ENCODE peak calls at places on chromosomes 3 and 15, in seven cellular contexts. F is left ventricle myocardium superior; Q is NCI-H774; U is stimulated activated naive CD8-positive, alpha-beta T cell treated with anti-CD3 and anti-CD28 coated beads, Interleukin-15, Interleukin-2, amounts not matched to agents 100 U/mL and 50 U/mL, for 24 hours; G is LHCN-M2; W is ureter; C is Right ventricle myocardium superior. Y is an unnamed sample.

GRCh38 chr15:66894363-66894762 is 171.0 kb upstream of the SMAD3 start:
- DNase-seq in F (no peak), Q (no peak), U (no peak), G (no peak), W (peak; percentile 1), C (no peak), Y (no peak)

GRCh38 chr3:50212502-50212901 is 7.4 kb downstream of the SLC38A3 start:
- DNase-seq in F (no peak), Q (no peak), U (no peak), G (no peak), W (no peak), C (no peak), Y (no peak)

GRCh38 chr3:16828815-16829214 is 55.9 kb upstream of the PLCL2 start:
- DNase-seq in F (no peak), Q (no peak), U (peak; percentile 49), G (peak; percentile 32), W (no peak), C (no peak), Y (peak; percentile 64)

GRCh38 chr3:197308591-197308990 is 10.2 kb upstream of the DLG1 start:
- DNase-seq in F (no peak), Q (no peak), U (no peak), G (peak; percentile 51), W (no peak), C (no peak), Y (no peak)

GRCh38 chr3:196177567-196177966 is 33.6 kb downstream of the ZDHHC19 start:
- DNase-seq in F (no peak), Q (no peak), U (no peak), G (no peak), W (no peak), C (peak; percentile 21), Y (no peak)

GRCh38 chr15:95284933-95285401 is 1045.5 kb upstream of the NR2F2 start:
- DNase-seq in F (no peak), Q (no peak), U (peak; percentile 10), G (peak; percentile 92), W (no peak), C (no peak), Y (no peak)

GRCh38 chr3:156675744-156676466 is 1.5 kb downstream of the TIPARP start:
- DNase-seq in F (peak; percentile 46), Q (peak; percentile 51), U (peak; percentile 40), G (peak; percentile 94), W (peak; percentile 76), C (peak; percentile 61), Y (peak; percentile 61)

GRCh38 chr3:15523660-15524417 is 2.3 kb upstream of the COLQ start:
- DNase-seq in F (no peak), Q (no peak), U (no peak), G (no peak), W (no peak), C (no peak), Y (no peak)

GRCh38 chr3:9422712-9423424 is 25.5 kb downstream of the SETD5 start:
- DNase-seq in F (no peak), Q (peak; percentile 88), U (no peak), G (peak; percentile 94), W (peak; percentile 94), C (peak; percentile 48), Y (peak; percentile 90)

GRCh38 chr15:48555244-48555804 is 90.2 kb downstream of the FBN1 start:
- DNase-seq in F (no peak), Q (no peak), U (no peak), G (peak; percentile 95), W (no peak), C (no peak), Y (peak; percentile 88)

GRCh38 chr3:8201886-8202285 is 299.7 kb upstream of the LMCD1 start:
- DNase-seq in F (no peak), Q (no peak), U (no peak), G (peak; percentile 55), W (no peak), C (no peak), Y (no peak)

GRCh38 chr3:24160424-24160823 is 215.3 kb downstream of the NR1D2 start:
- DNase-seq in F (no peak), Q (no peak), U (no peak), G (peak; percentile 37), W (no peak), C (no peak), Y (no peak)

GRCh38 chr15:57213783-57214366 is 162.4 kb upstream of the CGNL1 start:
- DNase-seq in F (no peak), Q (peak; percentile 44), U (no peak), G (peak; percentile 77), W (no peak), C (no peak), Y (peak; percentile 47)

Y was measured in erythroblast.